ENCODE peak calls at places on chromosome 21, in four cellular contexts. O is body of pancreas, V is vagina, Z is A549. S is an unnamed sample.

GRCh38 chr21:34936299-34936698 is 112.8 kb downstream of the RUNX1 start:
- DNase-seq in V (no peak), Z (no peak), O (no peak), S (peak; percentile 20)

GRCh38 chr21:22795644-22796043 is 1797.4 kb downstream of the NCAM2 start:
- DNase-seq in V (no peak), Z (no peak), O (no peak), S (no peak)

GRCh38 chr21:41321908-41322495 is 5.4 kb downstream of the FAM3B start:
- DNase-seq in Z (no peak), V (no peak), O (peak; percentile 76), S (no peak)

GRCh38 chr21:15034126-15034848 is 30.5 kb downstream of the NRIP1 start:
- DNase-seq in O (no peak), Z (no peak), V (no peak), S (no peak)

GRCh38 chr21:29343517-29343916 is 44.8 kb downstream of the BACH1 start:
- DNase-seq in V (no peak), Z (no peak), O (peak; percentile 52), S (no peak)

GRCh38 chr21:34762761-34763160 is 94.0 kb downstream of the CLIC6 start:
- DNase-seq in O (no peak), V (no peak), Z (no peak), S (no peak)

GRCh38 chr21:33211305-33211704 is 18.4 kb upstream of the IFNAR2 start:
- DNase-seq in V (no peak), O (no peak), Z (no peak), S (no peak)

GRCh38 chr21:38129711-38130110 is 127.1 kb upstream of the KCNJ15 start:
- DNase-seq in V (no peak), Z (no peak), O (no peak), S (no peak)

GRCh38 chr21:28885853-28886177 is 106.9 kb downstream of the LTN1 start:
- DNase-seq in V (no peak), Z (no peak), O (no peak), S (no peak)

GRCh38 chr21:29719561-29719960 is 220.2 kb downstream of the GRIK1 start:
- DNase-seq in V (no peak), O (no peak), Z (no peak), S (no peak)

GRCh38 chr21:34924767-34925425 is 124.2 kb downstream of the RUNX1 start:
- DNase-seq in O (no peak), Z (no peak), V (no peak), S (no peak)

DNA sequence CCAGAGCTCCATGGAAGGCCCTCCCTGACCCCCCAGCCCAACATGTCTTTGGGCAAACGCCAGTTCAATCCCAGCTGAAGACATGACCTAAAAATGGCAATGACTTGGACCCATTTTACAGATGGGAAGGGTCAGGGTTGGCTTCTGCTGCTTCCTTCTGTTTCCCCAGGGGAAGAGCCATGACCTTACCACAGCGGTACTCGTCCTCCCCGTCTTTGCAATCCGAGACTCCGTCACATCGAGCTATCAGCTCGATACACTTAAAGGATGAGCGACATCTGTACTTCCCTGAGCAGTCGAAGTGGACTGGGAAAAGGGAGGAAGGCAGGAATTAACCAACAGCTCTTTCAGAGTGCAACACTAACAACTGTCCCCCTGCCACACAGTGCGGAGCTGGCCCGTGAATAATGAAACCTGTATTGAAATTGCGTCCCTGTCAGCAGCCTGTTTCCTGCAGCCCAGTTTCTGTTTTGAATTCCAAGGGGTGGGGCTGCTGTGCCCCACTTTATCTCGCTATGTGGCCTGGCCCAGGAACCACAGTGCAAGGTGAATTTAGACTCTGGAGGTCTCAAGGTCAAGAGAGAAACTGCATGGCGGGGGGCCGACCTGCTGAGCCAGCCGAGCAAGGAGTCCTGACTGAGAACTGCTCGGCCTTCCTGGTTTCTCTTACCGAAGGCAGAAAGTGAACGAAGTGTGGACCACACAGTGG is 7.0 kb downstream of the TMPRSS3 start:
- DNase-seq in Z (no peak), O (peak; percentile 72), V (no peak), S (no peak)
- TF ChIP-seq POLR2A in Z (no peak), O (peak; percentile 24), V (no peak), S (no peak)

DNA sequence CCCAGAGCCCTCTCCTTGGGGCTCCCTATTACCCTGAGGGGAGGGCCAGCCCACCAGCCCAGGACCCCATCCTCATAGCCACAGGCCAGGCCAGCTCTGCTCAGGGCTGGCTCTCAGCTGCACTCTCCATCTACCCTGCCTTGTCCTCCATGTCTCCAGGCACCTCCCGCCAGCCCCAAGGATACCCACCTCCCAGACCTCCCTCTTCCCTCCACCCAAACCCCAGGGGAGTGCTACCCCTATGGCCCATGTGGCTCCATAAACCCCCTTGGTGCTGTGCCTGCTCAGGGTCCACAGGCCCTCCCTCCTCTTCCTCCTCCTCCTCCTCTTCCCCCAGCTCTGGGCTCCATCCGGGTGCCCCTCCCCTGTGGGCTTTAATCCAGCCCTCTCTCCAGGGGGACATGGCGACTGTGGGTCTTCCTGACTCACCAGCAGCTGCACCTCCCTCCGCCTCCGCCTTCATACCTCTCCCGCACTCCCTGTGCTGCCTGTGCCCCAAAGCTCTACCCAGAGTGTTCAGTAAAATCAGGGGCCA is 9.1 kb downstream of the YBEY start:
- DNase-seq in O (no peak), V (no peak), Z (no peak), S (no peak)
- TF ChIP-seq POLR2A in O (no peak), V (no peak), Z (no peak), S (no peak)

GRCh38 chr21:45643021-45643980 is at the start of gene PCBP3:
- DNase-seq in O (peak; percentile 96), Z (peak; percentile 93), V (peak; percentile 95), S (peak; percentile 94)
- TF ChIP-seq POLR2A in O (peak; percentile 23), Z (peak; percentile 33), V (no peak), S (no peak)

GRCh38 chr21:36698160-36699025 is 522 bp upstream of the SIM2 start:
- DNase-seq in V (no peak), Z (peak; percentile 62), O (no peak), S (no peak)
- TF ChIP-seq POLR2A in V (no peak), Z (no peak), O (no peak), S (no peak)